ENCODE peak calls at places on chromosomes 12 and 14, in seven cellular contexts. K, N, Q, X, L, B and D are unnamed samples.

GRCh38 chr12:121974026-121974985 is 47.4 kb upstream of the BCL7A start:
- DNase-seq in K (no peak), N (no peak), Q (no peak), X (no peak), L (no peak), B (no peak), D (no peak)

GRCh38 chr12:125643055-125643454 is 577.8 kb downstream of the AACS start:
- DNase-seq in K (no peak), N (no peak), Q (no peak), X (no peak), L (no peak), B (no peak), D (no peak)

GRCh38 chr12:100185361-100185894 is 15.2 kb upstream of the ACTR6 start:
- DNase-seq in K (no peak), N (peak; percentile 54), Q (no peak), X (peak; percentile 60), L (no peak), B (no peak), D (no peak)

GRCh38 chr14:78197088-78197487 is 26.9 kb downstream of the NRXN3 start:
- DNase-seq in K (no peak), N (no peak), Q (no peak), X (no peak), L (no peak), B (no peak), D (no peak)

GRCh38 chr12:70671698-70672097 is 34.5 kb upstream of the PTPRB start:
- DNase-seq in K (no peak), N (no peak), Q (no peak), X (no peak), L (no peak), B (no peak), D (no peak)

GRCh38 chr14:22646570-22647254 is 2.6 kb upstream of the OR6J1 start:
- DNase-seq in K (no peak), N (no peak), Q (no peak), X (no peak), L (no peak), B (no peak), D (no peak)

GRCh38 chr12:124449623-124450375 is 117.6 kb downstream of the NCOR2 start:
- DNase-seq in K (no peak), N (no peak), Q (no peak), X (no peak), L (no peak), B (no peak), D (no peak)

GRCh38 chr14:60721331-60722162 is 2.6 kb downstream of the SIX4 start:
- DNase-seq in K (peak; percentile 39), N (no peak), Q (peak; percentile 67), X (peak; percentile 77), L (peak; percentile 7), B (peak; percentile 78), D (peak; percentile 35)

GRCh38 chr14:103711516-103712431 is 3.5 kb downstream of the XRCC3 start:
- DNase-seq in K (no peak), N (no peak), Q (no peak), X (no peak), L (no peak), B (no peak), D (no peak)

GRCh38 chr14:71487941-71488340 is 444.3 kb upstream of the RGS6 start:
- DNase-seq in K (no peak), N (no peak), Q (no peak), X (no peak), L (no peak), B (no peak), D (no peak)

GRCh38 chr12:48105321-48105866 is 485 bp downstream of the SENP1 start:
- DNase-seq in K (peak; percentile 33), N (peak; percentile 38), Q (no peak), X (no peak), L (no peak), B (no peak), D (peak; percentile 27)

GRCh38 chr12:31005944-31006361 is 67.7 kb upstream of the DDX11 start:
- DNase-seq in K (no peak), N (no peak), Q (no peak), X (peak; percentile 6), L (no peak), B (no peak), D (no peak)

GRCh38 chr12:132449565-132450390 is 40.2 kb upstream of the FBRSL1 start:
- DNase-seq in K (peak; percentile 85), N (peak; percentile 77), Q (no peak), X (no peak), L (no peak), B (no peak), D (peak; percentile 88)

GRCh38 chr12:70258605-70259403 is 15.6 kb downstream of the CNOT2 start:
- DNase-seq in K (no peak), N (no peak), Q (peak; percentile 16), X (peak; percentile 14), L (no peak), B (no peak), D (no peak)

GRCh38 chr14:104953097-104953496 is 25.1 kb downstream of the AHNAK2 start:
- DNase-seq in K (no peak), N (no peak), Q (no peak), X (no peak), L (no peak), B (no peak), D (no peak)

GRCh38 chr14:22502007-22502406 is 87.0 kb downstream of the DAD1 start:
- DNase-seq in K (no peak), N (no peak), Q (no peak), X (no peak), L (no peak), B (no peak), D (no peak)

GRCh38 chr14:45177081-45177480 is 41.4 kb downstream of the FANCM start:
- DNase-seq in K (no peak), N (no peak), Q (no peak), X (no peak), L (no peak), B (no peak), D (no peak)

GRCh38 chr12:8037046-8037663 is 4.6 kb downstream of the FOXJ2 start:
- DNase-seq in K (peak; percentile 28), N (no peak), Q (no peak), X (no peak), L (no peak), B (no peak), D (no peak)

GRCh38 chr12:3655331-3655900 is 97.5 kb downstream of the CRACR2A start:
- DNase-seq in K (no peak), N (no peak), Q (peak; percentile 12), X (peak; percentile 58), L (peak; percentile 8), B (peak; percentile 72), D (peak; percentile 32)

GRCh38 chr12:124928095-124928911 is 13.9 kb upstream of the UBC start:
- DNase-seq in K (no peak), N (no peak), Q (no peak), X (no peak), L (peak; percentile 23), B (no peak), D (no peak)

GRCh38 chr12:26749781-26750180 is 83.2 kb downstream of the ITPR2 start:
- DNase-seq in K (no peak), N (no peak), Q (no peak), X (no peak), L (no peak), B (no peak), D (no peak)

GRCh38 chr12:121711925-121712461 is 559 bp upstream of the TMEM120B start:
- DNase-seq in K (peak; percentile 31), N (no peak), Q (peak; percentile 35), X (no peak), L (no peak), B (no peak), D (no peak)

GRCh38 chr12:116492703-116493324 is 66.4 kb upstream of the MAP1LC3B2 start:
- DNase-seq in K (no peak), N (no peak), Q (no peak), X (no peak), L (peak; percentile 79), B (no peak), D (no peak)
- TF ChIP-seq TAF1 in K (no peak), N (no peak), Q (no peak), X (no peak), L (no peak), B (no peak), D (no peak)

GRCh38 chr12:76856018-76856644 is 22.7 kb downstream of the CSRP2 start:
- DNase-seq in K (no peak), N (no peak), Q (no peak), X (no peak), L (no peak), B (no peak), D (no peak)

GRCh38 chr12:76859621-76860020 is 19.2 kb downstream of the CSRP2 start:
- DNase-seq in K (no peak), N (no peak), Q (no peak), X (no peak), L (no peak), B (no peak), D (no peak)

GRCh38 chr12:76860301-76860700 is 18.5 kb downstream of the CSRP2 start:
- DNase-seq in K (no peak), N (no peak), Q (no peak), X (no peak), L (no peak), B (no peak), D (no peak)

DNA sequence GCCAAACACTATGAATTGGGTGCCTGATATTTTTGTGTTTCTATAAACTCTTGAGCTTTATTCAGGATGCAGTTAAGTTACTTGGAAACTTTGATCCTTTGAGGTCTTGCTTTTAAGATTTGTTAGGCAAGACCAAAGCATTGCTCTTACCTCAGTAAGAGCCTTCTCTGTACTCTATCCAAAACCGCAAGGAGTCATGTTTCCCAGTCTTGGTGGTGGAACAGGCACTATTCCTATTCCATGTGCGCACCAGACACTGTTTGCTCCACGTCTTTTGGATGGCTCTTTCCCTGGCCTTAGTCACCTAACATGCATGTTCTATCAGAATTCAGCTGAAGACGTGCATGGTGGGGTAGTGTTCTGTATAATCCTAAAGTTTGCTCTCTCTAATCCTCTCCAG is 23.6 kb downstream of the CSRP2 start:
- DNase-seq in K (no peak), N (no peak), Q (no peak), X (no peak), L (no peak), B (no peak), D (no peak)
- TF ChIP-seq TAF1 in K (no peak), N (no peak), Q (no peak), X (no peak), L (no peak), B (no peak), D (no peak)

GRCh38 chr14:34872822-34873590 is 2.2 kb downstream of the BAZ1A start:
- DNase-seq in K (peak; percentile 6), N (no peak), Q (peak; percentile 90), X (no peak), L (no peak), B (no peak), D (peak; percentile 8)
- TF ChIP-seq TAF1 in K (no peak), N (no peak), Q (no peak), X (no peak), L (no peak), B (peak; percentile 64), D (peak; percentile 21)

DNA sequence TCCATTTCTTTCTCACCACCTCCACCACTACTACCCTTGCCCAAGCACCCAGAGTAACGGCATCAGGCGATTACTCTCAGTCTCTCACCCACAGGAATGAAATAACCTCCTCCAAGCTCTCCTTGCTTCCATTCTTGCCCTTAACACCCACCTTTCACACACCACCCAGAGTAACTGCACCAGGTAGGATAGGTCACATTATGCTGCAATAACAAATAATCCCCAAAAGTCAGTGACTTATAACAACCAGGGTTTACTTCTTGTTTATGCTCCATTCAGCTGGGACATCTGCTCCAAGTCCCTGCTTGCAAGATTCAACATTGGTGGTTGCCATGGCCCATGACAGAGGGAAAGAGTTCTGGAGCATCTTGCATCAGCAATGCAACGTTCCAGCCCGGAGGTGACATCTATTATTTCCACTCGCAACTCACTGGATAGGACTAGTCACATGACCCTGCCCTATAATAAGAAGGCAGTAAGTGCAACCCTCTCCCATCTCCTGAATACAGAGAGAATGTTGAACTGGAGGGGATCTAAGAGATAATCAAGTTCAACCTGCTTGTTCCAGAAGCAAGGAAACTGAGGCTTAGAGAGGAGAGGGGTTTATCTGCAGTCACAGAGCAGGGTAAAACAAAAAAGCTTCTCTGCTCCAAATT is 41.5 kb upstream of the FICD start:
- DNase-seq in K (no peak), N (no peak), Q (no peak), X (no peak), L (no peak), B (no peak), D (no peak)
- TF ChIP-seq TAF1 in K (no peak), N (no peak), Q (no peak), X (no peak), L (no peak), B (no peak), D (no peak)